ENCODE peak calls at places on chromosomes 6 and 20, in ten cellular contexts. One of them, this sample, is unnamed.

GRCh38 chr6:169789944-169790927 is 38.8 kb downstream of the ERMARD start:
- DNase-seq in suprapubic skin: peak; percentile 78
- DNase-seq in stomach: peak; percentile 75
- DNase-seq in psoas muscle: peak; percentile 75
- DNase-seq in astrocyte: peak; percentile 69
- DNase-seq in lower lobe of right lung: peak; percentile 80
- DNase-seq in H9: peak; percentile 88
- DNase-seq in CD8-positive, alpha-beta T cell: peak; percentile 72
- DNase-seq in heart left ventricle: peak; percentile 71
- DNase-seq in HepG2: peak; percentile 82
- DNase-seq in this sample: peak; percentile 81

GRCh38 chr20:63082308-63082938 is 75.7 kb upstream of the BHLHE23 start:
- DNase-seq in suprapubic skin: peak; percentile 38
- DNase-seq in stomach: peak; percentile 39
- DNase-seq in psoas muscle: no peak
- DNase-seq in astrocyte: no peak
- DNase-seq in lower lobe of right lung: peak; percentile 45
- DNase-seq in H9: peak; percentile 66
- DNase-seq in CD8-positive, alpha-beta T cell: peak; percentile 30
- DNase-seq in heart left ventricle: peak; percentile 37
- DNase-seq in HepG2: peak; percentile 33
- DNase-seq in this sample: no peak

GRCh38 chr6:167839343-167839742 is 12.6 kb downstream of the AFDN start:
- DNase-seq in suprapubic skin: no peak
- DNase-seq in stomach: no peak
- DNase-seq in psoas muscle: no peak
- DNase-seq in astrocyte: no peak
- DNase-seq in lower lobe of right lung: no peak
- DNase-seq in H9: no peak
- DNase-seq in CD8-positive, alpha-beta T cell: no peak
- DNase-seq in heart left ventricle: no peak
- DNase-seq in HepG2: no peak
- DNase-seq in this sample: no peak

GRCh38 chr6:105364243-105364642 is 38.6 kb downstream of the PREP start:
- DNase-seq in suprapubic skin: no peak
- DNase-seq in stomach: no peak
- DNase-seq in psoas muscle: no peak
- DNase-seq in astrocyte: no peak
- DNase-seq in lower lobe of right lung: no peak
- DNase-seq in H9: no peak
- DNase-seq in CD8-positive, alpha-beta T cell: no peak
- DNase-seq in heart left ventricle: no peak
- DNase-seq in HepG2: no peak
- DNase-seq in this sample: peak; percentile 94

GRCh38 chr6:92989656-92990055 is 429.7 kb downstream of the EPHA7 start:
- DNase-seq in suprapubic skin: no peak
- DNase-seq in stomach: no peak
- DNase-seq in psoas muscle: no peak
- DNase-seq in astrocyte: peak; percentile 13
- DNase-seq in lower lobe of right lung: no peak
- DNase-seq in H9: no peak
- DNase-seq in CD8-positive, alpha-beta T cell: no peak
- DNase-seq in heart left ventricle: no peak
- DNase-seq in HepG2: no peak
- DNase-seq in this sample: no peak

GRCh38 chr6:125574604-125575003 is 174.8 kb upstream of the HEY2 start:
- DNase-seq in suprapubic skin: no peak
- DNase-seq in stomach: no peak
- DNase-seq in psoas muscle: no peak
- DNase-seq in astrocyte: no peak
- DNase-seq in lower lobe of right lung: no peak
- DNase-seq in H9: no peak
- DNase-seq in CD8-positive, alpha-beta T cell: no peak
- DNase-seq in heart left ventricle: no peak
- DNase-seq in HepG2: no peak
- DNase-seq in this sample: no peak

GRCh38 chr20:35625584-35626385 is 10.2 kb downstream of the SPAG4 start:
- DNase-seq in suprapubic skin: no peak
- DNase-seq in stomach: no peak
- DNase-seq in psoas muscle: no peak
- DNase-seq in astrocyte: no peak
- DNase-seq in lower lobe of right lung: no peak
- DNase-seq in H9: peak; percentile 8
- DNase-seq in CD8-positive, alpha-beta T cell: no peak
- DNase-seq in heart left ventricle: no peak
- DNase-seq in HepG2: no peak
- DNase-seq in this sample: no peak

GRCh38 chr6:170522565-170523183 is 30.4 kb downstream of the PSMB1 start:
- DNase-seq in suprapubic skin: no peak
- DNase-seq in stomach: no peak
- DNase-seq in psoas muscle: no peak
- DNase-seq in astrocyte: no peak
- DNase-seq in lower lobe of right lung: no peak
- DNase-seq in H9: peak; percentile 71
- DNase-seq in CD8-positive, alpha-beta T cell: no peak
- DNase-seq in heart left ventricle: no peak
- DNase-seq in HepG2: no peak
- DNase-seq in this sample: peak; percentile 13

GRCh38 chr6:6717953-6718352 is 129.4 kb downstream of the LY86 start:
- DNase-seq in suprapubic skin: peak; percentile 76
- DNase-seq in stomach: no peak
- DNase-seq in psoas muscle: no peak
- DNase-seq in astrocyte: no peak
- DNase-seq in lower lobe of right lung: no peak
- DNase-seq in H9: no peak
- DNase-seq in CD8-positive, alpha-beta T cell: no peak
- DNase-seq in heart left ventricle: no peak
- DNase-seq in HepG2: no peak
- DNase-seq in this sample: peak; percentile 63

GRCh38 chr6:6713660-6714446 is 125.3 kb downstream of the LY86 start:
- DNase-seq in suprapubic skin: no peak
- DNase-seq in stomach: no peak
- DNase-seq in psoas muscle: peak; percentile 39
- DNase-seq in astrocyte: peak; percentile 74
- DNase-seq in lower lobe of right lung: no peak
- DNase-seq in H9: no peak
- DNase-seq in CD8-positive, alpha-beta T cell: no peak
- DNase-seq in heart left ventricle: no peak
- DNase-seq in HepG2: no peak
- DNase-seq in this sample: no peak

GRCh38 chr6:6714498-6715360 is 126.2 kb downstream of the LY86 start:
- DNase-seq in suprapubic skin: no peak
- DNase-seq in stomach: no peak
- DNase-seq in psoas muscle: no peak
- DNase-seq in astrocyte: no peak
- DNase-seq in lower lobe of right lung: no peak
- DNase-seq in H9: no peak
- DNase-seq in CD8-positive, alpha-beta T cell: no peak
- DNase-seq in heart left ventricle: no peak
- DNase-seq in HepG2: no peak
- DNase-seq in this sample: no peak

GRCh38 chr6:6715465-6715864 is 126.9 kb downstream of the LY86 start:
- DNase-seq in suprapubic skin: no peak
- DNase-seq in stomach: no peak
- DNase-seq in psoas muscle: no peak
- DNase-seq in astrocyte: no peak
- DNase-seq in lower lobe of right lung: no peak
- DNase-seq in H9: no peak
- DNase-seq in CD8-positive, alpha-beta T cell: no peak
- DNase-seq in heart left ventricle: no peak
- DNase-seq in HepG2: no peak
- DNase-seq in this sample: no peak

DNA sequence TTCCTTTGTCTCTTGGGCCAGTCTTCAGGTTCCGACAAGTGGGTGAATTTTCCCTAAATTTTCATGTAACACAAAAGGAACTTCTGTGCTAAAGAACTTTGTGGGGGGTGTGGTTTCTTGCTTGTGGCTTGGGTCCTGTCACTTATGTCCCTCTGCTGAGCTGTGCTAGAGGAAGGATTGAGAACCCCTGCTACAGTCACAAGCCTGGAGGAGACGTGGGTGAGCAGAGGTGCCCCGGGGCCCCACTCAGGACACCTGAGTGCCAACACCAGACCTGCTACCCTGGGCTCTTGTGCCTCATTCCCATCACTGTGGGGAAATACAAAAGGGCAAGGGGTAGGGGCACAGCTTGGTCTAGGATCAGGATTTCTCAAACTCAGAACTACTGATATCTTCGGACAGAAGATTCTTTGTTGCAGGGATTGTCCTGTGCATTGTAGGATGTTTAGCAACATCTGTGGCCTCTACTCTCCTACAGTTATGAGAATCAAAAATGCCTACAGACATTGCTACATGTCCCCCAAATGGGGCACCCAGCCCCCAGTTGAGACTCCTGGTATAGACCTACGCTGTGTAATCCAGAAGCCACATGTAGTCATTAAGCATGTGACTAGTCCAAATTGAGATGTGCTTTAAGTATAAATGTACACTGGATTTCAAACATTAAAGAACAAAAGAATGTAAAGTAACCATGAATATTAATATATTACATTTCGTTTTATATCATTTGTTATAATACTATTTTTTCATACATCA is 128.7 kb downstream of the LY86 start:
- DNase-seq in suprapubic skin: no peak
- DNase-seq in stomach: no peak
- DNase-seq in psoas muscle: no peak
- DNase-seq in astrocyte: no peak
- DNase-seq in lower lobe of right lung: no peak
- DNase-seq in H9: no peak
- DNase-seq in CD8-positive, alpha-beta T cell: no peak
- DNase-seq in heart left ventricle: no peak
- DNase-seq in HepG2: no peak
- DNase-seq in this sample: no peak
- H3K4me1 ChIP-seq in suprapubic skin: peaks cover 40% of the 10 kb centered on the region
- H3K4me1 ChIP-seq in stomach: peaks cover 38% of the 10 kb centered on the region
- H3K4me1 ChIP-seq in psoas muscle: peaks cover 15% of the 10 kb centered on the region
- H3K4me1 ChIP-seq in astrocyte: peaks cover 15% of the 10 kb centered on the region
- H3K4me1 ChIP-seq in lower lobe of right lung: peaks cover 44% of the 10 kb centered on the region
- H3K4me1 ChIP-seq in H9: peaks cover 3% of the 10 kb centered on the region
- H3K4me1 ChIP-seq in CD8-positive, alpha-beta T cell: peaks cover 7% of the 10 kb centered on the region
- H3K4me1 ChIP-seq in heart left ventricle: peaks cover 12% of the 10 kb centered on the region
- H3K4me1 ChIP-seq in HepG2: peaks cover 13% of the 10 kb centered on the region
- H3K4me1 ChIP-seq in this sample: peaks cover 17% of the 10 kb centered on the region

GRCh38 chr6:138514860-138515540 is 15.7 kb upstream of the NHSL1 start:
- DNase-seq in suprapubic skin: no peak
- DNase-seq in stomach: no peak
- DNase-seq in psoas muscle: no peak
- DNase-seq in astrocyte: no peak
- DNase-seq in lower lobe of right lung: no peak
- DNase-seq in H9: no peak
- DNase-seq in CD8-positive, alpha-beta T cell: peak; percentile 44
- DNase-seq in heart left ventricle: no peak
- DNase-seq in HepG2: no peak
- DNase-seq in this sample: no peak

GRCh38 chr6:138515657-138516056 is 16.4 kb upstream of the NHSL1 start:
- DNase-seq in suprapubic skin: no peak
- DNase-seq in stomach: no peak
- DNase-seq in psoas muscle: no peak
- DNase-seq in astrocyte: no peak
- DNase-seq in lower lobe of right lung: no peak
- DNase-seq in H9: no peak
- DNase-seq in CD8-positive, alpha-beta T cell: no peak
- DNase-seq in heart left ventricle: no peak
- DNase-seq in HepG2: peak; percentile 60
- DNase-seq in this sample: no peak

GRCh38 chr6:138518054-138518453 is 18.8 kb upstream of the NHSL1 start:
- DNase-seq in suprapubic skin: no peak
- DNase-seq in stomach: no peak
- DNase-seq in psoas muscle: no peak
- DNase-seq in astrocyte: no peak
- DNase-seq in lower lobe of right lung: no peak
- DNase-seq in H9: no peak
- DNase-seq in CD8-positive, alpha-beta T cell: no peak
- DNase-seq in heart left ventricle: no peak
- DNase-seq in HepG2: no peak
- DNase-seq in this sample: no peak

GRCh38 chr6:138520463-138520862 is 21.2 kb upstream of the NHSL1 start:
- DNase-seq in suprapubic skin: no peak
- DNase-seq in stomach: no peak
- DNase-seq in psoas muscle: no peak
- DNase-seq in astrocyte: no peak
- DNase-seq in lower lobe of right lung: no peak
- DNase-seq in H9: no peak
- DNase-seq in CD8-positive, alpha-beta T cell: no peak
- DNase-seq in heart left ventricle: no peak
- DNase-seq in HepG2: no peak
- DNase-seq in this sample: no peak

DNA sequence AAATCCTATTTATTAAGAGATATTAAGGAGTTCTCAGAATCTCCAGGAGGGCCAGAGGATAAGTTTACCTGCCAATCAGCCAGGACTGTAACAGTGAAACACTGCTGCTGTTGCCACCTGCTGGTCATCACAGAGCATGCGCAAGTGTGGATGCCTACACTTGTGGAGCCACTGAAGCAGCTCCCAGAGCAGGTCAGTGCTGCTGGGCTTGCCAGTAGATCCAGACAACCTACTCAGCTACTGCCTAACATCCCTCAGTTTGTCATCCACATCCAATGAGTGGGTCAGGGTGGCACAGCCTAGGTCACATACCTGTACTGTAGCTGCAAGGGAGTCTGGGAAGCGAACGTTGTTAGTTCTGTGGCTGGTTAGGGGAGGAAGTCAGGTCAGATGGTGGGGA is 18.3 kb upstream of the NHSL1 start:
- DNase-seq in suprapubic skin: no peak
- DNase-seq in stomach: peak; percentile 57
- DNase-seq in psoas muscle: no peak
- DNase-seq in astrocyte: no peak
- DNase-seq in lower lobe of right lung: peak; percentile 59
- DNase-seq in H9: peak; percentile 77
- DNase-seq in CD8-positive, alpha-beta T cell: peak; percentile 62
- DNase-seq in heart left ventricle: peak; percentile 26
- DNase-seq in HepG2: peak; percentile 78
- DNase-seq in this sample: peak; percentile 33
- TF ChIP-seq CTCF in suprapubic skin: peak; percentile 57
- TF ChIP-seq CTCF in stomach: peak; percentile 37
- TF ChIP-seq CTCF in psoas muscle: peak; percentile 41
- TF ChIP-seq CTCF in astrocyte: peak; percentile 56
- TF ChIP-seq CTCF in lower lobe of right lung: peak; percentile 73
- TF ChIP-seq CTCF in H9: peak; percentile 86
- TF ChIP-seq CTCF in CD8-positive, alpha-beta T cell: peak; percentile 84
- TF ChIP-seq CTCF in heart left ventricle: peak; percentile 50
- TF ChIP-seq CTCF in HepG2: peak; percentile 88
- TF ChIP-seq CTCF in this sample: peak; percentile 73

GRCh38 chr6:127302728-127303675 is 36.3 kb downstream of the RNF146 start:
- DNase-seq in suprapubic skin: no peak
- DNase-seq in stomach: peak; percentile 44
- DNase-seq in psoas muscle: no peak
- DNase-seq in astrocyte: no peak
- DNase-seq in lower lobe of right lung: no peak
- DNase-seq in H9: no peak
- DNase-seq in CD8-positive, alpha-beta T cell: peak; percentile 52
- DNase-seq in heart left ventricle: no peak
- DNase-seq in HepG2: peak; percentile 25
- DNase-seq in this sample: no peak
- H3K27ac ChIP-seq in suprapubic skin: no peak overlapping the region
- H3K27ac ChIP-seq in stomach: no peak overlapping the region
- H3K27ac ChIP-seq in psoas muscle: no peak overlapping the region
- H3K27ac ChIP-seq in astrocyte: no peak overlapping the region
- H3K27ac ChIP-seq in lower lobe of right lung: no peak overlapping the region
- H3K27ac ChIP-seq in H9: no peak overlapping the region
- H3K27ac ChIP-seq in CD8-positive, alpha-beta T cell: no peak overlapping the region
- H3K27ac ChIP-seq in heart left ventricle: no peak overlapping the region
- H3K27ac ChIP-seq in HepG2: no peak overlapping the region
- H3K27ac ChIP-seq in this sample: no peak overlapping the region

GRCh38 chr6:138468320-138469015 is 30.8 kb downstream of the NHSL1 start:
- DNase-seq in suprapubic skin: no peak
- DNase-seq in stomach: no peak
- DNase-seq in psoas muscle: no peak
- DNase-seq in astrocyte: peak; percentile 45
- DNase-seq in lower lobe of right lung: no peak
- DNase-seq in H9: no peak
- DNase-seq in CD8-positive, alpha-beta T cell: no peak
- DNase-seq in heart left ventricle: no peak
- DNase-seq in HepG2: peak; percentile 89
- DNase-seq in this sample: peak; percentile 61
- H3K4me1 ChIP-seq in suprapubic skin: peaks cover 3% of the 10 kb centered on the region
- H3K4me1 ChIP-seq in stomach: peaks cover 20% of the 10 kb centered on the region
- H3K4me1 ChIP-seq in psoas muscle: no peaks in the 10 kb centered on the region
- H3K4me1 ChIP-seq in astrocyte: peaks cover 15% of the 10 kb centered on the region
- H3K4me1 ChIP-seq in lower lobe of right lung: no peaks in the 10 kb centered on the region
- H3K4me1 ChIP-seq in H9: no peaks in the 10 kb centered on the region
- H3K4me1 ChIP-seq in CD8-positive, alpha-beta T cell: no peaks in the 10 kb centered on the region
- H3K4me1 ChIP-seq in heart left ventricle: no peaks in the 10 kb centered on the region
- H3K4me1 ChIP-seq in HepG2: peaks cover 16% of the 10 kb centered on the region
- H3K4me1 ChIP-seq in this sample: peaks cover 25% of the 10 kb centered on the region

This sample was measured in foreskin keratinocyte.